ENCODE peak calls at places on chromosomes 5 and 9, in five cellular contexts. E is suprapubic skin, N is bronchial epithelial cell, H is MM.1S, Y is lung. I is an unnamed sample.

GRCh38 chr9:15522130-15522755 is 11.5 kb upstream of the PSIP1 start:
- DNase-seq in N (no peak), H (no peak), E (no peak), Y (no peak), I (no peak)

GRCh38 chr9:110016340-110016739 is 191.6 kb downstream of the C9orf152 start:
- DNase-seq in H (no peak), E (no peak), Y (no peak), N (peak; percentile 77), I (no peak)

GRCh38 chr5:151280443-151280842 is 23.1 kb downstream of the SLC36A3 start:
- DNase-seq in N (peak; percentile 68), Y (no peak), E (no peak), H (no peak), I (no peak)

GRCh38 chr9:136107155-136107952 is 11.3 kb downstream of the TMEM250 start:
- DNase-seq in N (no peak), E (no peak), Y (no peak), H (no peak), I (no peak)

GRCh38 chr9:91315191-91315590 is 46.5 kb downstream of the AUH start:
- DNase-seq in E (no peak), H (no peak), N (no peak), Y (peak; percentile 42), I (no peak)

GRCh38 chr9:78028926-78029325 is 2.7 kb downstream of the GNAQ start:
- DNase-seq in E (no peak), H (no peak), N (no peak), Y (no peak), I (no peak)

GRCh38 chr5:37005252-37005651 is 128.7 kb downstream of the NIPBL start:
- DNase-seq in E (no peak), Y (no peak), N (no peak), H (peak; percentile 11), I (no peak)

GRCh38 chr9:123928471-123929176 is 1.3 kb downstream of the DENND1A start:
- DNase-seq in Y (no peak), H (peak; percentile 19), N (peak; percentile 12), E (no peak), I (no peak)

GRCh38 chr5:142441638-142442037 is 116.8 kb upstream of the SPRY4 start:
- DNase-seq in H (no peak), E (no peak), Y (no peak), N (no peak), I (no peak)

GRCh38 chr5:137190441-137190840 is 308.7 kb downstream of the SPOCK1 start:
- DNase-seq in H (no peak), E (no peak), Y (no peak), N (peak; percentile 49), I (no peak)

GRCh38 chr5:172453206-172453985 is 929 bp downstream of the SH3PXD2B start:
- DNase-seq in H (no peak), Y (no peak), N (peak; percentile 63), E (peak; percentile 79), I (peak; percentile 58)

GRCh38 chr5:158786390-158786789 is 313.3 kb downstream of the EBF1 start:
- DNase-seq in Y (no peak), H (no peak), E (no peak), N (no peak), I (no peak)

GRCh38 chr9:127865645-127866464 is 11.4 kb upstream of the ENG start:
- DNase-seq in H (no peak), E (no peak), Y (no peak), N (no peak), I (no peak)

GRCh38 chr9:16787724-16788123 is 82.7 kb downstream of the BNC2 start:
- DNase-seq in Y (no peak), E (no peak), H (no peak), N (peak; percentile 8), I (no peak)

GRCh38 chr5:177511796-177512675 is 2.4 kb upstream of the DOK3 start:
- DNase-seq in E (no peak), Y (no peak), N (no peak), H (no peak), I (no peak)

GRCh38 chr5:141521244-141521781 is 32.4 kb downstream of the PCDHGC5 start:
- DNase-seq in H (no peak), E (no peak), Y (no peak), N (peak; percentile 100), I (peak; percentile 82)

GRCh38 chr5:143401253-143401845 is 2.1 kb downstream of the NR3C1 start:
- DNase-seq in H (peak; percentile 15), Y (no peak), N (peak; percentile 18), E (no peak), I (no peak)

GRCh38 chr5:40308867-40309266 is 370.8 kb upstream of the PTGER4 start:
- DNase-seq in Y (no peak), N (no peak), E (no peak), H (no peak), I (no peak)

GRCh38 chr9:86337469-86338107 is 16.6 kb downstream of the TUT7 start:
- DNase-seq in H (peak; percentile 74), Y (no peak), E (no peak), N (no peak), I (no peak)

GRCh38 chr9:133472753-133473378 is 6.0 kb downstream of the SLC2A6 start:
- DNase-seq in N (no peak), Y (no peak), E (no peak), H (no peak), I (no peak)

GRCh38 chr5:125349432-125349831 is 603.0 kb upstream of the ZNF608 start:
- DNase-seq in H (no peak), N (no peak), E (no peak), Y (no peak), I (no peak)

GRCh38 chr9:13688990-13689600 is 409.6 kb upstream of the MPDZ start:
- DNase-seq in N (peak; percentile 33), H (no peak), Y (no peak), E (no peak), I (no peak)

GRCh38 chr9:94610181-94610591 is 16.6 kb upstream of the FBP2 start:
- DNase-seq in Y (no peak), N (no peak), H (no peak), E (no peak), I (no peak)

GRCh38 chr5:148846930-148847329 is 20.5 kb downstream of the ADRB2 start:
- DNase-seq in H (no peak), N (peak; percentile 64), E (no peak), Y (no peak), I (no peak)

GRCh38 chr5:32627219-32627880 is 42.0 kb downstream of the SUB1 start:
- DNase-seq in Y (no peak), E (no peak), H (no peak), N (no peak), I (no peak)

GRCh38 chr9:99176527-99177013 is 45.2 kb downstream of the ALG2 start:
- DNase-seq in H (no peak), Y (no peak), N (no peak), E (no peak), I (no peak)

GRCh38 chr5:105968961-105969360 is 1701.8 kb downstream of the EFNA5 start:
- DNase-seq in E (no peak), H (no peak), N (peak; percentile 23), Y (no peak), I (no peak)

GRCh38 chr9:93218161-93218560 is 34.2 kb downstream of the WNK2 start:
- DNase-seq in H (no peak), E (no peak), Y (no peak), N (no peak), I (peak; percentile 34)

GRCh38 chr5:10602031-10602806 is 38.3 kb downstream of the ANKRD33B start:
- DNase-seq in E (no peak), H (no peak), Y (no peak), N (no peak), I (no peak)

GRCh38 chr9:129887210-129888084 is 52.2 kb downstream of the USP20 start:
- DNase-seq in N (no peak), H (peak; percentile 72), E (no peak), Y (no peak), I (no peak)

GRCh38 chr5:121890297-121890858 is 38.7 kb downstream of the FTMT start:
- DNase-seq in N (no peak), H (no peak), Y (no peak), E (no peak), I (peak; percentile 45)

GRCh38 chr5:72470817-72471216 is 36.4 kb downstream of the ZNF366 start:
- DNase-seq in N (peak; percentile 83), Y (no peak), H (no peak), E (no peak), I (no peak)

GRCh38 chr9:121861501-121862180 is 210.2 kb downstream of the DAB2IP start:
- DNase-seq in E (no peak), Y (no peak), H (no peak), N (no peak), I (peak; percentile 34)

GRCh38 chr9:137550958-137551655 is 572 bp upstream of the MRPL41 start:
- DNase-seq in E (peak; percentile 89), N (peak; percentile 16), Y (peak; percentile 57), H (no peak), I (no peak)

GRCh38 chr9:126411948-126412284 is 85.3 kb downstream of the MVB12B start:
- DNase-seq in E (no peak), Y (no peak), H (no peak), N (no peak), I (no peak)

GRCh38 chr5:154712518-154713437 is 42.4 kb upstream of the LARP1 start:
- DNase-seq in H (no peak), N (peak; percentile 72), E (no peak), Y (peak; percentile 63), I (no peak)
- H3K4me3 ChIP-seq in H (no peak overlapping the region), N (peak overlapping the region; percentile 13), E (peak overlapping the region; percentile 27), Y (no peak overlapping the region), I (peak overlapping the region; percentile 2)

DNA sequence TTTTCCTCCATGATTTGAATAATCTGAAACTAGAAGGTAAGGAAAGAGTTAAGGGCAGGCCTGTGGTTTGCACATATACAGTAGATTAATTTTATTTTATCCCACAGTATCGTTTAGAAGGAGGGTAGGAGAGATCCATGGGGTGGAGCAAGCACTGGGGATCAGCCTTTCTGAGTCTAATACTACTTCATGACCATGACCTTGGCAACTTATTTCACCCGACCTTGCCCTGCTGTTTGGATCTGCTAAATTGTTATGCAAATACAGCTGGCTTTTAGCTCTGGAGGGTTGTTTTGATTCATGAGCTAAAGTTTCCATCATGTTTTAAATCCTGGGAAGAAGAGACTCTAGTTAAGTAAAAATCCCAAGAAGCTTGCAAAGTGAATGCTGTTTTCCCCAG is 864 bp upstream of the GRIN3A start:
- DNase-seq in N (no peak), Y (no peak), H (no peak), E (no peak), I (no peak)
- H3K27me3 ChIP-seq in N (peaks cover 22% of the 10 kb centered on the region), Y (peaks cover 13% of the 10 kb centered on the region), H (no peaks in the 10 kb centered on the region), E (peaks cover 42% of the 10 kb centered on the region), I (peaks cover 64% of the 10 kb centered on the region)

GRCh38 chr5:96816430-96816939 is 8.7 kb upstream of the ERAP1 start:
- DNase-seq in E (no peak), Y (no peak), H (peak; percentile 98), N (no peak), I (no peak)
- H3K4me3 ChIP-seq in E (no peak overlapping the region), Y (no peak overlapping the region), H (peak overlapping the region; percentile 57), N (no peak overlapping the region), I (no peak overlapping the region)

GRCh38 chr9:37002413-37003217 is 31.5 kb downstream of the PAX5 start:
- DNase-seq in H (no peak), Y (no peak), N (no peak), E (no peak), I (no peak)
- H3K27me3 ChIP-seq in H (no peaks in the 10 kb centered on the region), Y (peaks cover 12% of the 10 kb centered on the region), N (peaks cover 25% of the 10 kb centered on the region), E (peaks cover 88% of the 10 kb centered on the region), I (peaks cover 61% of the 10 kb centered on the region)

GRCh38 chr5:180898621-180899246 is at the start of gene BTNL8:
- DNase-seq in E (no peak), N (peak; percentile 56), H (no peak), Y (no peak), I (no peak)
- H3K4me3 ChIP-seq in E (no peak within 1 kb of the TSS), N (no peak within 1 kb of the TSS), H (no peak within 1 kb of the TSS), Y (no peak within 1 kb of the TSS), I (no peak within 1 kb of the TSS)